ENCODE peak calls at places on chromosomes 4 and X, in six cellular contexts. B, V, G, C, N and W are unnamed samples.

GRCh38 chrX:10254746-10255145 is 98.0 kb downstream of the CLCN4 start:
- DNase-seq in B (no peak), V (no peak), G (peak; percentile 3), C (no peak), N (no peak), W (no peak)

GRCh38 chr4:155853189-155853588 is 12.9 kb downstream of the ASIC5 start:
- DNase-seq in B (no peak), V (no peak), G (no peak), C (no peak), N (no peak), W (no peak)

GRCh38 chr4:48268956-48269860 is at the start of gene TEC:
- DNase-seq in B (peak; percentile 45), V (peak; percentile 48), G (peak; percentile 22), C (peak; percentile 88), N (no peak), W (peak; percentile 56)

GRCh38 chr4:185931986-185932385 is 120.0 kb upstream of the SORBS2 start:
- DNase-seq in B (no peak), V (no peak), G (no peak), C (no peak), N (no peak), W (no peak)

GRCh38 chrX:19630776-19631707 is 115.7 kb upstream of the MAP3K15 start:
- DNase-seq in B (no peak), V (no peak), G (no peak), C (no peak), N (no peak), W (no peak)

GRCh38 chr4:25779021-25779420 is 83.8 kb downstream of the SEL1L3 start:
- DNase-seq in B (no peak), V (no peak), G (no peak), C (no peak), N (no peak), W (no peak)

GRCh38 chrX:45502396-45502795 is 301.7 kb upstream of the DIPK2B start:
- DNase-seq in B (no peak), V (no peak), G (no peak), C (no peak), N (no peak), W (no peak)

GRCh38 chr4:4269856-4270255 is 20.1 kb downstream of the LYAR start:
- DNase-seq in B (no peak), V (no peak), G (peak; percentile 69), C (no peak), N (no peak), W (no peak)

GRCh38 chrX:139823806-139824205 is 109.0 kb downstream of the ATP11C start:
- DNase-seq in B (no peak), V (no peak), G (no peak), C (no peak), N (no peak), W (no peak)

GRCh38 chrX:127577884-127578283 is 474.3 kb downstream of the ACTRT1 start:
- DNase-seq in B (no peak), V (no peak), G (no peak), C (no peak), N (no peak), W (no peak)

GRCh38 chr4:137994858-137995257 is 247.3 kb downstream of the SLC7A11 start:
- DNase-seq in B (no peak), V (no peak), G (no peak), C (no peak), N (no peak), W (no peak)

GRCh38 chr4:184007891-184008290 is 102.8 kb downstream of the STOX2 start:
- DNase-seq in B (no peak), V (no peak), G (no peak), C (no peak), N (no peak), W (no peak)

GRCh38 chr4:81573817-81574216 is 102.1 kb upstream of the RASGEF1B start:
- DNase-seq in B (no peak), V (no peak), G (no peak), C (no peak), N (no peak), W (no peak)

GRCh38 chrX:99653352-99653751 is 756.7 kb downstream of the PCDH19 start:
- DNase-seq in B (no peak), V (no peak), G (no peak), C (no peak), N (no peak), W (no peak)

GRCh38 chr4:158710814-158711213 is 12.4 kb downstream of the PPID start:
- DNase-seq in B (no peak), V (no peak), G (peak; percentile 31), C (no peak), N (no peak), W (no peak)

GRCh38 chr4:15373363-15373762 is 54.5 kb upstream of the C1QTNF7 start:
- DNase-seq in B (no peak), V (no peak), G (no peak), C (no peak), N (no peak), W (no peak)

GRCh38 chr4:188031751-188032150 is 36.2 kb downstream of the ZFP42 start:
- DNase-seq in B (no peak), V (no peak), G (no peak), C (no peak), N (no peak), W (no peak)

GRCh38 chrX:54920610-54921426 is at the start of gene TRO:
- DNase-seq in B (no peak), V (no peak), G (no peak), C (no peak), N (no peak), W (no peak)

GRCh38 chrX:124413244-124413643 is 66.9 kb downstream of the SH2D1A start:
- DNase-seq in B (no peak), V (no peak), G (no peak), C (no peak), N (no peak), W (no peak)

GRCh38 chr4:23401572-23401971 is 488.3 kb downstream of the PPARGC1A start:
- DNase-seq in B (no peak), V (no peak), G (no peak), C (no peak), N (no peak), W (no peak)

GRCh38 chr4:113695328-113696169 is 66.0 kb downstream of the CAMK2D start:
- DNase-seq in B (no peak), V (no peak), G (no peak), C (no peak), N (no peak), W (no peak)

GRCh38 chr4:99651811-99652545 is 5.7 kb downstream of the C4orf54 start:
- DNase-seq in B (no peak), V (no peak), G (no peak), C (no peak), N (no peak), W (no peak)

GRCh38 chr4:3074846-3075651 is 568 bp downstream of the HTT start:
- DNase-seq in B (peak; percentile 64), V (peak; percentile 27), G (peak; percentile 85), C (peak; percentile 85), N (peak; percentile 63), W (peak; percentile 42)

GRCh38 chr4:109562457-109563237 is 2.6 kb downstream of the MCUB start:
- DNase-seq in B (no peak), V (no peak), G (no peak), C (no peak), N (no peak), W (no peak)

GRCh38 chr4:109557433-109557832 is 2.6 kb upstream of the MCUB start:
- DNase-seq in B (no peak), V (no peak), G (no peak), C (no peak), N (no peak), W (no peak)

GRCh38 chr4:109559625-109559982 is 442 bp upstream of the MCUB start:
- DNase-seq in B (peak; percentile 27), V (no peak), G (no peak), C (no peak), N (no peak), W (no peak)

GRCh38 chr4:109559983-109560686 is at the start of gene MCUB:
- DNase-seq in B (peak; percentile 89), V (peak; percentile 73), G (peak; percentile 85), C (peak; percentile 90), N (peak; percentile 80), W (peak; percentile 79)

DNA sequence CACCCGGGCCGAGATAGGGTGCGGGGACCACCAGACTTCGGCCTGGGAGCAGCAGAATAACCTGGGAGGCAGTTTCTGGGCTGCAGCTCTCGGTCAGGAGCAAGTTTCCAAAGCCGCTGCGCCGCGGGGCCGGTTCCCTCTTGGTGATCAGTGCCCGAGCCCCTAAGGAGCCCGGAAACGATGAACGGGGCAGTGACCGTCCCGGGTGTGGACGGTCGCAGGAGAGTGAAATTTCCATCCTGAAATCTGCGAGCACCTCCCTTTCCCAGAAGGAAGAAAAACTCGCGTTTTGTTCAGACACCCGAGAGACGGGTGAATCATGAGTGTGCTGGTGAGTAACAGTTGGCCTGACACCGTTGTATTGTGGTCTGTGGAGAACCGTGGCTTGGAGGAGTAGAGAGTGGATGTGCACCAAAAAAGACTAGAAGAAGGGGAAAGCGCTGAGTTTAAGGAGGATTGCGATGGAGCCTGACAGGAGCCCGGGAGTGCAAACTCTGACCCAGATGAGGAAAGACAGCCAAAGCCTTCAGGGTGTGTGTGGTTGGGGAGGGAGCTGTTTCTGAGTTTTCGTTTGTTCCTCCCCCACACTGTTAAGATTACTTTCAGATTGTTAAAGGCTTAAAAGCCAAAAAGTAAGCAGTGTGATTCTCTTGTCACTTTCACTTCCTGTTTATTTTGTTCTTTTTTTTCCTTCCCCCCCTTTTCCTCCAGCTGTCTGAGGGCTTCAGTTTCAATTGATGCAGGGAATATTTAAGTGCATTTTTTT is 824 bp downstream of the MCUB start:
- DNase-seq in B (peak; percentile 37), V (no peak), G (peak; percentile 74), C (peak; percentile 53), N (no peak), W (no peak)
- TF ChIP-seq POLR2AphosphoS5 in B (no peak), V (no peak), G (no peak), C (no peak), N (no peak), W (no peak)

GRCh38 chrX:112803060-112803459 is 37.6 kb downstream of the AMOT start:
- DNase-seq in B (no peak), V (no peak), G (no peak), C (no peak), N (no peak), W (no peak)
- H3K4me3 ChIP-seq in B (no peak overlapping the region), V (no peak overlapping the region), G (no peak overlapping the region), C (no peak overlapping the region), N (no peak overlapping the region), W (no peak overlapping the region)

DNA sequence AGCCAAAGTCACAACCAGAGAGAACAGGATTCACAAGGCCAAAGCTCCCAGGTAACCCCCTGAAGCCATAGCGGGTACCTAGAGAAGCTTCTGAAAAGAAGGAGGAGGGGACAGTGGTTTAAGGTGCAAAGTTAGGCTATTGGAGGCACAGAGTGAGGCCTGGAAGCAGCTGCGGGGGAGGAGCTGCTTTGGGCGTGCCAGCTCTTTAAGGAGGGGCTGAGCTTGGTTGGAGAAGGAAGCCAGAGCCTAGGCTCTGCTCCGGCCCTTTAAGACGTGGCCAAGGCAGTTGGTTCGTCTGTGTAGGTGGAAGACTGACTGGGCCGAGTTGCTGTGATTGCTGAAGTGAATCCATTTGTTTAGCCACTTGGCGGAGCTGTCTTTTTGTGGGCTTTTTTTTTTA is 1.5 kb downstream of the KLF8 start:
- DNase-seq in B (peak; percentile 45), V (peak; percentile 29), G (no peak), C (peak; percentile 2), N (peak; percentile 63), W (no peak)
- TF ChIP-seq POLR2AphosphoS5 in B (peak; percentile 14), V (no peak), G (no peak), C (no peak), N (no peak), W (no peak)

DNA sequence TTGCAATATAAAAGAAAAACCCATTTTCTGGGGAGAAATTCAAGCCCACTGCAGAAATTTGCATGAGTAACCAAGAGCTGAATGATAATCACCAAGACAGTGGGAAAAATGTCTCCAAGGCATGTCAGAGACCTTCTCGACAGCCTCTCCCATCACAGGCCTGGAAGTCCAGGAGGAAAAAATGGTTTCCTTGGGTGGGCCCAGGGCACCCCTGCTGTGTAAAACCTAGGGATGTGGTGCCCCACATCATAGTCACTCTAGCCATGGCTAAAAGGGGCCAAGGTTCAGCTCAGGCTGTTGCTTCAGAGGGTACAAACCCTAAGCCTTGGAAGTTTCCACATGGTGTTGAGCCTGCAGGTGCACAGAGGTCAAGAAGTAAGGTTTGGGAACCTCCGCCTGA is 108.4 kb downstream of the FAT4 start:
- DNase-seq in B (no peak), V (no peak), G (no peak), C (no peak), N (no peak), W (no peak)
- H3K4me3 ChIP-seq in B (no peak overlapping the region), V (no peak overlapping the region), G (no peak overlapping the region), C (no peak overlapping the region), N (no peak overlapping the region), W (no peak overlapping the region)